ENCODE peak calls at places on chromosomes 13 and 19, in nine cellular contexts. One of them, this sample, is unnamed.

GRCh38 chr19:54674021-54674617 is 11.3 kb downstream of the LILRB4 start:
- DNase-seq in mucosa of descending colon: no peak
- DNase-seq in hepatic stellate cell: no peak
- DNase-seq in retina: peak
- DNase-seq in activated T-cell treated with anti-CD3 and anti-CD28 coated beads for 1 hour: no peak
- DNase-seq in islet precursor cell: no peak
- DNase-seq in pancreas: no peak
- DNase-seq in left ventricle myocardium inferior: no peak
- DNase-seq in HFF-Myc: no peak
- DNase-seq in this sample: no peak

GRCh38 chr19:19110410-19111137 is 27.7 kb downstream of the TMEM161A start:
- DNase-seq in left ventricle myocardium inferior: no peak
- DNase-seq in retina: peak
- DNase-seq in HFF-Myc: no peak
- DNase-seq in pancreas: no peak
- DNase-seq in islet precursor cell: no peak
- DNase-seq in mucosa of descending colon: no peak
- DNase-seq in hepatic stellate cell: no peak
- DNase-seq in activated T-cell treated with anti-CD3 and anti-CD28 coated beads for 1 hour: no peak
- DNase-seq in this sample: no peak

GRCh38 chr13:80255946-80256345 is 85.0 kb downstream of the SPRY2 start:
- DNase-seq in hepatic stellate cell: no peak
- DNase-seq in left ventricle myocardium inferior: no peak
- DNase-seq in HFF-Myc: no peak
- DNase-seq in activated T-cell treated with anti-CD3 and anti-CD28 coated beads for 1 hour: no peak
- DNase-seq in retina: no peak
- DNase-seq in mucosa of descending colon: no peak
- DNase-seq in pancreas: no peak
- DNase-seq in islet precursor cell: no peak
- DNase-seq in this sample: no peak

GRCh38 chr19:41924151-41925145 is 3.8 kb downstream of the ERFL start:
- DNase-seq in HFF-Myc: no peak
- DNase-seq in activated T-cell treated with anti-CD3 and anti-CD28 coated beads for 1 hour: no peak
- DNase-seq in retina: no peak
- DNase-seq in hepatic stellate cell: no peak
- DNase-seq in pancreas: no peak
- DNase-seq in mucosa of descending colon: no peak
- DNase-seq in left ventricle myocardium inferior: no peak
- DNase-seq in islet precursor cell: no peak
- DNase-seq in this sample: no peak

GRCh38 chr19:37718357-37718756 is 1.2 kb downstream of the ZNF607 start:
- DNase-seq in islet precursor cell: no peak
- DNase-seq in activated T-cell treated with anti-CD3 and anti-CD28 coated beads for 1 hour: no peak
- DNase-seq in mucosa of descending colon: no peak
- DNase-seq in left ventricle myocardium inferior: no peak
- DNase-seq in hepatic stellate cell: no peak
- DNase-seq in pancreas: no peak
- DNase-seq in retina: peak
- DNase-seq in HFF-Myc: no peak
- DNase-seq in this sample: no peak

GRCh38 chr13:45361596-45362206 is 20.7 kb upstream of the TPT1 start:
- DNase-seq in left ventricle myocardium inferior: no peak
- DNase-seq in HFF-Myc: no peak
- DNase-seq in islet precursor cell: no peak
- DNase-seq in retina: no peak
- DNase-seq in mucosa of descending colon: no peak
- DNase-seq in activated T-cell treated with anti-CD3 and anti-CD28 coated beads for 1 hour: no peak
- DNase-seq in hepatic stellate cell: no peak
- DNase-seq in pancreas: no peak
- DNase-seq in this sample: no peak

GRCh38 chr19:46975918-46976782 is 43.5 kb upstream of the NPAS1 start:
- DNase-seq in hepatic stellate cell: peak
- DNase-seq in pancreas: peak
- DNase-seq in islet precursor cell: peak
- DNase-seq in activated T-cell treated with anti-CD3 and anti-CD28 coated beads for 1 hour: no peak
- DNase-seq in left ventricle myocardium inferior: peak
- DNase-seq in retina: no peak
- DNase-seq in HFF-Myc: no peak
- DNase-seq in mucosa of descending colon: peak
- DNase-seq in this sample: peak

GRCh38 chr19:5718579-5719273 is 1.2 kb downstream of the LONP1 start:
- DNase-seq in activated T-cell treated with anti-CD3 and anti-CD28 coated beads for 1 hour: no peak
- DNase-seq in left ventricle myocardium inferior: no peak
- DNase-seq in islet precursor cell: peak
- DNase-seq in HFF-Myc: no peak
- DNase-seq in mucosa of descending colon: no peak
- DNase-seq in pancreas: no peak
- DNase-seq in retina: no peak
- DNase-seq in hepatic stellate cell: peak
- DNase-seq in this sample: no peak

GRCh38 chr19:48867922-48868195 is 558 bp downstream of the PLEKHA4 start:
- DNase-seq in retina: no peak
- DNase-seq in islet precursor cell: no peak
- DNase-seq in mucosa of descending colon: no peak
- DNase-seq in activated T-cell treated with anti-CD3 and anti-CD28 coated beads for 1 hour: no peak
- DNase-seq in left ventricle myocardium inferior: no peak
- DNase-seq in pancreas: peak
- DNase-seq in hepatic stellate cell: peak
- DNase-seq in HFF-Myc: no peak
- DNase-seq in this sample: no peak

GRCh38 chr19:29259867-29260281 is 46.9 kb upstream of the UQCRFS1 start:
- DNase-seq in HFF-Myc: no peak
- DNase-seq in activated T-cell treated with anti-CD3 and anti-CD28 coated beads for 1 hour: no peak
- DNase-seq in mucosa of descending colon: no peak
- DNase-seq in left ventricle myocardium inferior: no peak
- DNase-seq in retina: no peak
- DNase-seq in islet precursor cell: no peak
- DNase-seq in hepatic stellate cell: no peak
- DNase-seq in pancreas: no peak
- DNase-seq in this sample: no peak

GRCh38 chr19:16951529-16951928 is 62.7 kb downstream of the F2RL3 start:
- DNase-seq in mucosa of descending colon: no peak
- DNase-seq in islet precursor cell: no peak
- DNase-seq in activated T-cell treated with anti-CD3 and anti-CD28 coated beads for 1 hour: no peak
- DNase-seq in left ventricle myocardium inferior: no peak
- DNase-seq in pancreas: no peak
- DNase-seq in retina: no peak
- DNase-seq in hepatic stellate cell: no peak
- DNase-seq in HFF-Myc: no peak
- DNase-seq in this sample: no peak

GRCh38 chr19:4843647-4843965 is 12.1 kb upstream of the TICAM1 start:
- DNase-seq in retina: no peak
- DNase-seq in islet precursor cell: no peak
- DNase-seq in activated T-cell treated with anti-CD3 and anti-CD28 coated beads for 1 hour: no peak
- DNase-seq in pancreas: no peak
- DNase-seq in HFF-Myc: no peak
- DNase-seq in mucosa of descending colon: no peak
- DNase-seq in hepatic stellate cell: no peak
- DNase-seq in left ventricle myocardium inferior: no peak
- DNase-seq in this sample: no peak

GRCh38 chr19:56670961-56671612 is 470 bp downstream of the ZNF835 start:
- DNase-seq in islet precursor cell: no peak
- DNase-seq in left ventricle myocardium inferior: no peak
- DNase-seq in retina: no peak
- DNase-seq in mucosa of descending colon: no peak
- DNase-seq in hepatic stellate cell: no peak
- DNase-seq in HFF-Myc: no peak
- DNase-seq in activated T-cell treated with anti-CD3 and anti-CD28 coated beads for 1 hour: no peak
- DNase-seq in pancreas: peak
- DNase-seq in this sample: no peak

GRCh38 chr19:43444531-43445340 is 20.7 kb downstream of the LYPD3 start:
- DNase-seq in mucosa of descending colon: no peak
- DNase-seq in HFF-Myc: no peak
- DNase-seq in hepatic stellate cell: no peak
- DNase-seq in pancreas: no peak
- DNase-seq in retina: no peak
- DNase-seq in left ventricle myocardium inferior: no peak
- DNase-seq in activated T-cell treated with anti-CD3 and anti-CD28 coated beads for 1 hour: no peak
- DNase-seq in islet precursor cell: no peak
- DNase-seq in this sample: no peak

GRCh38 chr19:58181902-58182576 is 822 bp upstream of the ZNF274 start:
- DNase-seq in pancreas: peak
- DNase-seq in mucosa of descending colon: peak
- DNase-seq in activated T-cell treated with anti-CD3 and anti-CD28 coated beads for 1 hour: peak
- DNase-seq in islet precursor cell: peak
- DNase-seq in HFF-Myc: no peak
- DNase-seq in retina: no peak
- DNase-seq in left ventricle myocardium inferior: peak
- DNase-seq in hepatic stellate cell: no peak
- DNase-seq in this sample: no peak

GRCh38 chr19:16303755-16304154 is 20.9 kb upstream of the KLF2 start:
- DNase-seq in pancreas: no peak
- DNase-seq in HFF-Myc: no peak
- DNase-seq in activated T-cell treated with anti-CD3 and anti-CD28 coated beads for 1 hour: no peak
- DNase-seq in islet precursor cell: no peak
- DNase-seq in hepatic stellate cell: no peak
- DNase-seq in retina: no peak
- DNase-seq in mucosa of descending colon: no peak
- DNase-seq in left ventricle myocardium inferior: no peak
- DNase-seq in this sample: no peak

GRCh38 chr13:74017301-74018092 is 116.7 kb downstream of the KLF12 start:
- DNase-seq in pancreas: no peak
- DNase-seq in retina: peak
- DNase-seq in activated T-cell treated with anti-CD3 and anti-CD28 coated beads for 1 hour: no peak
- DNase-seq in islet precursor cell: no peak
- DNase-seq in HFF-Myc: no peak
- DNase-seq in hepatic stellate cell: no peak
- DNase-seq in left ventricle myocardium inferior: no peak
- DNase-seq in mucosa of descending colon: no peak
- DNase-seq in this sample: no peak

GRCh38 chr19:3979289-3979673 is 6.0 kb downstream of the EEF2 start:
- DNase-seq in hepatic stellate cell: no peak
- DNase-seq in HFF-Myc: no peak
- DNase-seq in mucosa of descending colon: no peak
- DNase-seq in retina: no peak
- DNase-seq in pancreas: peak
- DNase-seq in islet precursor cell: no peak
- DNase-seq in activated T-cell treated with anti-CD3 and anti-CD28 coated beads for 1 hour: no peak
- DNase-seq in left ventricle myocardium inferior: no peak
- DNase-seq in this sample: no peak

GRCh38 chr19:2922987-2923386 is 21.8 kb downstream of the ZNF77 start:
- DNase-seq in retina: no peak
- DNase-seq in activated T-cell treated with anti-CD3 and anti-CD28 coated beads for 1 hour: no peak
- DNase-seq in left ventricle myocardium inferior: no peak
- DNase-seq in pancreas: peak
- DNase-seq in islet precursor cell: peak
- DNase-seq in hepatic stellate cell: no peak
- DNase-seq in mucosa of descending colon: no peak
- DNase-seq in HFF-Myc: no peak
- DNase-seq in this sample: no peak